ENCODE peak calls at places on chromosomes 12 and 14, in six cellular contexts. M, N, K, Q, T and Z are unnamed samples.

GRCh38 chr14:68340262-68340661 is 452.6 kb downstream of the ZFP36L1 start:
- DNase-seq in M (no peak), N (no peak), K (no peak), Q (no peak), T (no peak), Z (no peak)

GRCh38 chr12:120067901-120068300 is 48.7 kb downstream of the RAB35 start:
- DNase-seq in M (no peak), N (no peak), K (no peak), Q (no peak), T (no peak), Z (no peak)

GRCh38 chr14:61461808-61462275 is 140.5 kb downstream of the PRKCH start:
- DNase-seq in M (peak; percentile 59), N (peak; percentile 52), K (peak; percentile 79), Q (no peak), T (no peak), Z (peak; percentile 73)

GRCh38 chr14:74684444-74684843 is 28.4 kb downstream of the AREL1 start:
- DNase-seq in M (no peak), N (no peak), K (no peak), Q (no peak), T (no peak), Z (no peak)

GRCh38 chr14:102694530-102695171 is 82.6 kb upstream of the TRAF3 start:
- DNase-seq in M (peak; percentile 85), N (peak; percentile 67), K (peak; percentile 74), Q (no peak), T (peak; percentile 47), Z (peak; percentile 86)

GRCh38 chr12:46386877-46387629 is 14.5 kb upstream of the SLC38A2 start:
- DNase-seq in M (no peak), N (no peak), K (no peak), Q (no peak), T (no peak), Z (no peak)

GRCh38 chr12:28543021-28543890 is 353.0 kb downstream of the CCDC91 start:
- DNase-seq in M (no peak), N (no peak), K (no peak), Q (no peak), T (no peak), Z (no peak)

GRCh38 chr14:103199141-103199540 is 75.9 kb downstream of the TNFAIP2 start:
- DNase-seq in M (no peak), N (no peak), K (no peak), Q (no peak), T (no peak), Z (no peak)

GRCh38 chr14:88952901-88953300 is 128.4 kb downstream of the TTC8 start:
- DNase-seq in M (no peak), N (no peak), K (no peak), Q (no peak), T (no peak), Z (no peak)

GRCh38 chr12:10634427-10634826 is 21.0 kb upstream of the MAGOHB start:
- DNase-seq in M (no peak), N (no peak), K (no peak), Q (no peak), T (no peak), Z (no peak)

GRCh38 chr14:83548061-83548839 is 1981.7 kb upstream of the FLRT2 start:
- DNase-seq in M (no peak), N (no peak), K (no peak), Q (no peak), T (no peak), Z (no peak)

GRCh38 chr12:117854339-117855012 is 114.3 kb downstream of the KSR2 start:
- DNase-seq in M (peak; percentile 63), N (peak; percentile 67), K (peak; percentile 52), Q (no peak), T (no peak), Z (peak; percentile 47)

GRCh38 chr12:89775336-89776005 is 66.8 kb upstream of the ATP2B1 start:
- DNase-seq in M (no peak), N (no peak), K (no peak), Q (no peak), T (no peak), Z (no peak)

GRCh38 chr12:32756476-32757158 is 920 bp upstream of the YARS2 start:
- DNase-seq in M (no peak), N (no peak), K (no peak), Q (no peak), T (no peak), Z (no peak)

GRCh38 chr12:92363295-92364146 is 217.9 kb upstream of the BTG1 start:
- DNase-seq in M (peak; percentile 39), N (peak; percentile 65), K (no peak), Q (peak; percentile 47), T (no peak), Z (no peak)

GRCh38 chr12:74971201-74971600 is 238.4 kb downstream of the KCNC2 start:
- DNase-seq in M (no peak), N (no peak), K (no peak), Q (no peak), T (no peak), Z (no peak)

GRCh38 chr12:124778411-124778810 is 85.3 kb downstream of the SCARB1 start:
- DNase-seq in M (no peak), N (no peak), K (no peak), Q (no peak), T (no peak), Z (no peak)

GRCh38 chr12:26369588-26369987 is 174.2 kb downstream of the SSPN start:
- DNase-seq in M (no peak), N (no peak), K (no peak), Q (no peak), T (no peak), Z (no peak)

GRCh38 chr12:4445156-4446020 is at the start of gene FGF6:
- DNase-seq in M (no peak), N (no peak), K (no peak), Q (no peak), T (no peak), Z (no peak)

GRCh38 chr14:75147423-75148071 is 20.7 kb upstream of the NEK9 start:
- DNase-seq in M (peak; percentile 40), N (no peak), K (peak; percentile 24), Q (no peak), T (peak; percentile 78), Z (no peak)

GRCh38 chr14:61567838-61568571 is 127.3 kb upstream of the HIF1A start:
- DNase-seq in M (no peak), N (no peak), K (no peak), Q (no peak), T (no peak), Z (no peak)

GRCh38 chr12:87995581-87996178 is 33.5 kb downstream of the C12orf50 start:
- DNase-seq in M (peak; percentile 46), N (peak; percentile 58), K (peak; percentile 33), Q (no peak), T (peak; percentile 14), Z (peak; percentile 82)

GRCh38 chr12:112986291-112986800 is 8.0 kb downstream of the OAS2 start:
- DNase-seq in M (no peak), N (no peak), K (no peak), Q (no peak), T (no peak), Z (no peak)